ENCODE peak calls at places on chromosomes 5 and 9, in ten cellular contexts. I is NCI-H69; R is GM12892; W is stimulated activated CD4-positive, alpha-beta T cell treated with anti-CD3 and anti-CD28 coated beads, Interleukin-2, amount 100 ng/mL, for 48 hours; L is WERI-Rb-1; D is astrocyte of the spinal cord; M is activated T-helper 1 cell treated with anti-CD3 and anti-CD28 coated beads, Interleukin-2, amount 50 U/mL, for 16 hours; T is HT1080; Q is HCEC 1CT; S is GM12891. V is an unnamed sample.

GRCh38 chr9:133120343-133121199 is 469 bp downstream of the RALGDS start:
- DNase-seq in I (peak), R (no peak), W (no peak), L (peak), D (no peak), M (no peak), T (no peak), Q (no peak), S (no peak), V (no peak)

GRCh38 chr5:66442951-66443445 is 153.2 kb upstream of the MAST4 start:
- DNase-seq in I (no peak), R (no peak), W (no peak), L (no peak), D (no peak), M (no peak), T (no peak), Q (no peak), S (no peak), V (no peak)

GRCh38 chr9:114678130-114678529 is 3.9 kb downstream of the TEX48 start:
- DNase-seq in I (no peak), R (no peak), W (no peak), L (no peak), D (no peak), M (no peak), T (no peak), Q (no peak), S (no peak), V (no peak)

GRCh38 chr5:37875051-37875787 is 35.4 kb upstream of the GDNF start:
- DNase-seq in I (no peak), R (no peak), W (no peak), L (no peak), D (peak), M (no peak), T (peak), Q (peak), S (no peak), V (peak)

GRCh38 chr5:1896602-1897376 is 14.1 kb upstream of the IRX4 start:
- DNase-seq in I (no peak), R (no peak), W (no peak), L (no peak), D (no peak), M (no peak), T (no peak), Q (no peak), S (no peak), V (no peak)

GRCh38 chr5:168093200-168093930 is 198.1 kb upstream of the WWC1 start:
- DNase-seq in I (no peak), R (no peak), W (no peak), L (no peak), D (no peak), M (no peak), T (no peak), Q (no peak), S (no peak), V (no peak)

GRCh38 chr5:146425023-146425422 is 22.1 kb upstream of the TCERG1 start:
- DNase-seq in I (peak), R (no peak), W (no peak), L (peak), D (no peak), M (no peak), T (no peak), Q (no peak), S (no peak), V (no peak)

GRCh38 chr5:173581408-173582197 is 34.8 kb downstream of the BOD1 start:
- DNase-seq in I (peak), R (peak), W (peak), L (peak), D (peak), M (no peak), T (peak), Q (no peak), S (peak), V (no peak)

GRCh38 chr5:122515709-122516431 is 203.8 kb downstream of the SNCAIP start:
- DNase-seq in I (peak), R (peak), W (no peak), L (peak), D (peak), M (no peak), T (peak), Q (peak), S (peak), V (peak)

GRCh38 chr5:159156839-159157238 is 52.5 kb downstream of the RNF145 start:
- DNase-seq in I (peak), R (peak), W (no peak), L (peak), D (peak), M (no peak), T (peak), Q (peak), S (peak), V (peak)

GRCh38 chr5:24065786-24066185 is 558.4 kb downstream of the PRDM9 start:
- DNase-seq in I (peak), R (no peak), W (no peak), L (no peak), D (no peak), M (no peak), T (no peak), Q (no peak), S (no peak), V (no peak)

GRCh38 chr5:68432682-68433081 is 217.1 kb downstream of the PIK3R1 start:
- DNase-seq in I (no peak), R (no peak), W (no peak), L (no peak), D (no peak), M (peak), T (no peak), Q (no peak), S (no peak), V (no peak)

GRCh38 chr5:135973323-135974018 is 18.7 kb upstream of the LECT2 start:
- DNase-seq in I (no peak), R (no peak), W (no peak), L (no peak), D (peak), M (no peak), T (no peak), Q (peak), S (no peak), V (peak)

GRCh38 chr9:100492952-100493351 is 20.0 kb downstream of the TMEFF1 start:
- DNase-seq in I (no peak), R (no peak), W (no peak), L (no peak), D (peak), M (no peak), T (peak), Q (peak), S (no peak), V (peak)

GRCh38 chr5:118857700-118858099 is 130.6 kb downstream of the DTWD2 start:
- DNase-seq in I (no peak), R (no peak), W (no peak), L (no peak), D (peak), M (no peak), T (peak), Q (no peak), S (no peak), V (no peak)

V was measured in skeletal muscle cell.